ENCODE peak calls at places on chromosomes 7 and 10, in seven cellular contexts. J is heart left ventricle, B is IMR-90, L is ovary, G is right lobe of liver, H is upper lobe of left lung, C is A549. T is an unnamed sample.

GRCh38 chr7:15864260-15864991 is 177.9 kb upstream of the MEOX2 start:
- DNase-seq in H (no peak), L (no peak), G (no peak), J (no peak), C (no peak), B (peak; percentile 36), T (no peak)

GRCh38 chr7:98474558-98474957 is 73.7 kb upstream of the BAIAP2L1 start:
- DNase-seq in B (no peak), H (no peak), G (no peak), J (no peak), L (no peak), C (no peak), T (no peak)

GRCh38 chr7:78510580-78511188 is 712.1 kb downstream of the PHTF2 start:
- DNase-seq in L (no peak), H (no peak), B (peak; percentile 67), C (peak; percentile 7), J (peak; percentile 30), G (no peak), T (peak; percentile 32)

GRCh38 chr7:93249749-93250148 is 17.6 kb downstream of the VPS50 start:
- DNase-seq in J (no peak), C (no peak), H (no peak), B (peak; percentile 25), G (no peak), L (no peak), T (no peak)

GRCh38 chr10:79071535-79071923 is 2.8 kb downstream of the ZMIZ1 start:
- DNase-seq in H (no peak), J (no peak), C (no peak), G (no peak), L (no peak), B (no peak), T (no peak)

GRCh38 chr10:10967029-10967428 is 50.6 kb upstream of the CELF2 start:
- DNase-seq in H (no peak), L (no peak), B (no peak), G (no peak), C (no peak), J (no peak), T (peak; percentile 27)

GRCh38 chr10:103592186-103593021 is 98.9 kb downstream of the NEURL1 start:
- DNase-seq in H (no peak), B (peak; percentile 38), J (no peak), L (no peak), C (peak; percentile 94), G (no peak), T (peak; percentile 47)

GRCh38 chr10:121079226-121079625 is 228.1 kb downstream of the WDR11 start:
- DNase-seq in L (no peak), C (no peak), J (no peak), H (no peak), B (no peak), G (no peak), T (no peak)

GRCh38 chr10:30155401-30155800 is 96.0 kb upstream of the JCAD start:
- DNase-seq in L (no peak), H (no peak), B (peak; percentile 16), J (peak; percentile 50), G (no peak), C (no peak), T (no peak)

GRCh38 chr10:71314028-71314693 is 4.9 kb upstream of the SLC29A3 start:
- DNase-seq in C (peak; percentile 70), H (no peak), J (peak; percentile 53), L (peak; percentile 77), G (no peak), B (peak; percentile 24), T (peak; percentile 49)

GRCh38 chr7:10122573-10123100 is 851.0 kb upstream of the PHF14 start:
- DNase-seq in H (no peak), C (no peak), L (no peak), B (no peak), G (no peak), J (no peak), T (no peak)

GRCh38 chr7:79506481-79506880 is 53.0 kb upstream of the MAGI2 start:
- DNase-seq in G (no peak), B (peak; percentile 61), C (no peak), L (no peak), J (no peak), H (no peak), T (no peak)

GRCh38 chr10:12708921-12709320 is 292.6 kb downstream of the CCDC3 start:
- DNase-seq in C (no peak), B (peak; percentile 56), H (no peak), J (peak; percentile 36), G (no peak), L (no peak), T (no peak)

GRCh38 chr7:20283385-20283784 is 47.3 kb upstream of the ITGB8 start:
- DNase-seq in G (no peak), B (no peak), C (no peak), L (no peak), H (no peak), J (no peak), T (no peak)

GRCh38 chr7:123770378-123770777 is 21.6 kb upstream of the WASL start:
- DNase-seq in H (no peak), J (no peak), L (no peak), C (peak; percentile 86), G (no peak), B (no peak), T (no peak)

GRCh38 chr7:6146666-6147065 is 115.5 kb downstream of the ANKRD61 start:
- DNase-seq in B (no peak), G (no peak), H (no peak), L (no peak), C (no peak), J (no peak), T (no peak)

GRCh38 chr10:116880716-116881440 is 31.6 kb downstream of the ENO4 start:
- DNase-seq in C (no peak), B (no peak), J (no peak), G (no peak), L (no peak), H (no peak), T (no peak)

DNA sequence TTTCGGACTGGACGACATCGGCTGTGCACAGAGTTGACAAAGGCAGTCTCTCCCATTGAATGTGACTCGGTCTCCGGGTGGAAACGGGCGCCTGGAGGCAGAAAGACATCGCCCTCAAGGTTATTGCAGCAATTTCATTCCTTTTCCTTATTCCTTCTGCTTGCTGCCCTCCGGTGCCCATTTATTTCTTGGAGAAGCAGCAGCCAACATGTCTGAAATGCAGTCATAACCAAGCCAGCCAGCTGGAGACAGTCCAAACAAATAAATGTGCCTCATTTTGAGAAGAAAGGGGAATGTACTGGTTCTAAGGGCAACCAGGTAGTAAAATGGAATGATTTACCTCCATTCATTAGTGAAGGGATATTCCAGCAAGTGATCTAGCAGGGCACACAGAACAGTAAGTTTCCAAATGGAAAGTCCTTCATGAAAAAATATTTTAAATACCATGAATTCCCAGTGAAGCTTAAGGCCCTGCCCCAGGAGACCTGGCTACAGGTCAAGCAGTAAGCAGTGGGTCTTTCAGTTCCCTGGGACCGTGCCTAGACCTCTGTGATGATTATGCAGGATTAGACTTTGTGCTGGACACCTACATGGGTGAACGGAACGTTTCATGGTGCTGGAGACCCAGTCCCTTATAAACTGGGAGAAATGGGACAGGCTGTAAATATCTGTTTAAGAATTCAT is 86.6 kb downstream of the ABLIM1 start:
- DNase-seq in H (no peak), G (no peak), C (no peak), J (no peak), B (no peak), L (no peak), T (no peak)
- H3K27ac ChIP-seq in H (peak overlapping the region; percentile 5), G (no peak overlapping the region), C (no peak overlapping the region), J (peak overlapping the region; percentile 15), B (no peak overlapping the region), L (no peak overlapping the region), T (no peak overlapping the region)

GRCh38 chr7:55570218-55570873 is 2.0 kb downstream of the VOPP1 start:
- DNase-seq in G (no peak), J (no peak), C (no peak), L (no peak), B (no peak), H (no peak), T (no peak)
- TF ChIP-seq POLR2A in G (no peak), J (no peak), C (no peak), L (no peak), B (no peak), H (no peak), T (no peak)

DNA sequence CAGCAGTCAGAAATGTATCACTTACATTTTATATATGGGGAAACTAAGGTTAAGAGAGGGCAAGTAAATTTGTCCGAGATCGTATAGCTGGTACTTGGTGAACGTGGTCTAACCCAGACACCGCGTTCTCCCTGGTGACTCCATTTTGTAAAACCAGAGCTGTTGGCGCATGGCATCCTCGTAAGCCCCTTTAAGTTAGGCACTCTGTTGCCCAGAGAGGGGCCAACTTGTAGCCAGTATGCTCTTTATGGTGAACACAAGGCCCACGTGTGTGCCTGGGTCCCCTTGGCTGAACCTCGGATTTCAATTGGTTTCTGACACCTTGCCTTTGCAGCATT is 39.7 kb upstream of the ZNF518A start:
- DNase-seq in H (no peak), L (no peak), J (no peak), C (no peak), B (no peak), G (no peak), T (no peak)
- H3K4me3 ChIP-seq in H (peak overlapping the region; percentile 86), L (peak overlapping the region; percentile 70), J (peak overlapping the region; percentile 86), C (peak overlapping the region; percentile 77), B (peak overlapping the region; percentile 80), G (peak overlapping the region; percentile 61), T (peak overlapping the region; percentile 60)

GRCh38 chr7:134649231-134649775 is 2.6 kb downstream of the BPGM start:
- DNase-seq in L (no peak), B (peak; percentile 37), H (no peak), G (no peak), J (no peak), C (no peak), T (no peak)

GRCh38 chr7:134645935-134646334 is 718 bp upstream of the BPGM start:
- DNase-seq in H (no peak), B (peak; percentile 65), G (no peak), C (no peak), L (peak; percentile 19), J (no peak), T (no peak)

GRCh38 chr7:134648456-134648855 is 1.8 kb downstream of the BPGM start:
- DNase-seq in H (no peak), L (no peak), J (no peak), B (no peak), C (no peak), G (no peak), T (no peak)

GRCh38 chr7:134645478-134645877 is 1.2 kb upstream of the BPGM start:
- DNase-seq in H (no peak), J (no peak), C (no peak), L (no peak), B (no peak), G (no peak), T (no peak)

DNA sequence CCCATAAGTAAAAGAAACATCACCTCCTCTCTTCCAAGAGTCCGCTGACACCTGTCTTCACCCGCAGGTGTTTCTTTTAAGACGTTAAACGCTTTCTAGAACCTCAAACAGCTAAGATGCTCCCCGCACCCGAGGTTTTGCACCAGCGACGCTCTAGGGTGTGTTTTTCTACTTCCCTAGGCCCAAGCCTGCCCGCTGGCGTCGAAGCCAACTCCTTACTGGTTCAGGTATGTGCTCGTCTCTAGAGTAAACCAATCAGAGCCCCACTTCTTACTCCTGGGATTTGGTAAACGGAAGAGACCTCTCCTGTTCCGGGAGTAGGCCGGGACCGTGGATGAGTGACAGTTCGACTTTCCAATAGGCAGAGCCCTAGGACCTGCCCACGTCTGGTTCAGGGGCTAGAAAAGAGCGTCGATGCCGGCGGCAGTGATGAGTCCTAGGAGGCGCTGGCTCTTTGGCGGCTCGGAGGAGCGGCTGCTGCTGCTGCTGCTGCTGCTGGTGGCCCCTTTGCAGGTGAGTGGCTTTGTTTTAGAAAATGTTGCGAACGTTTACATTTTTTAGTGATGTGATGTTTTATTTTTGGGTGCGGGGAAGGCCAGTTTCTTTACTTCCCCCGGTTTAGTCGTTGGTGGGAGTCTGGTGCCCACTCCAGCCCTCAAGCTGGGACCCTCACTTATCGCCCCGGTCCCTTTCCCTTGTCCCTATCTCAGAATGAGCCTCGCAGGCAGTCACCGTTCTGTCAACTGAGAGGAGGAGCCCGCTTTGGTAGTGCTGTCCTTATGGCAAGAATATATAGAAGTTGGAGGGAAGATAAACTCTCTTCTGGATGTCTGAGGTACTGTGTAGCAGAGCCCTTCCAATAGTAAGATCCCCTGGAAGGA is at the start of gene BPGM:
- DNase-seq in H (peak; percentile 98), G (peak; percentile 98), J (peak; percentile 98), L (peak; percentile 99), B (peak; percentile 100), C (peak; percentile 100), T (peak; percentile 98)
- H3K27ac ChIP-seq in H (peak within 1 kb of the TSS; percentile 82), G (peak within 1 kb of the TSS; percentile 74), J (peak within 1 kb of the TSS; percentile 87), L (no peak within 1 kb of the TSS), B (peak within 1 kb of the TSS; percentile 81), C (peak within 1 kb of the TSS; percentile 83), T (peak within 1 kb of the TSS; percentile 81)

T was measured in stomach.